ENCODE peak calls at places on chromosomes 7 and 10, in nine cellular contexts. W is body of pancreas, U is ascending aorta, G is tibial artery, R is HCT116, L is BE2C, F is MM.1S, K is right lobe of liver, H is hepatocyte. D is an unnamed sample. For H3K27me3, the result is how much of the 10 kb centered on the place peaks cover.

GRCh38 chr7:116859323-116859722 is 3.1 kb upstream of the CAPZA2 start:
- DNase-seq in U (no peak), F (no peak), H (no peak), L (no peak), R (no peak), G (no peak), W (no peak), K (no peak), D (peak)

GRCh38 chr10:131858118-131858515 is 42.7 kb upstream of the PPP2R2D start:
- DNase-seq in K (peak), L (peak), R (no peak), F (no peak), H (no peak), U (no peak), W (no peak), G (peak), D (no peak)

GRCh38 chr7:72030994-72031667 is 381.0 kb downstream of the CALN1 start:
- DNase-seq in U (no peak), R (no peak), K (no peak), W (no peak), F (no peak), H (no peak), G (no peak), L (no peak), D (no peak)

GRCh38 chr10:124534231-124534798 is 72.7 kb downstream of the LHPP start:
- DNase-seq in L (no peak), R (no peak), W (peak), U (no peak), H (no peak), F (no peak), G (peak), K (no peak), D (no peak)

GRCh38 chr7:19681596-19681995 is 27.2 kb downstream of the POLR1F start:
- DNase-seq in W (no peak), R (no peak), F (no peak), H (peak), U (no peak), K (no peak), L (no peak), G (no peak), D (no peak)

GRCh38 chr10:48554246-48554645 is 50.6 kb downstream of the ARHGAP22 start:
- DNase-seq in R (no peak), W (no peak), U (no peak), F (no peak), L (no peak), G (no peak), K (no peak), H (no peak), D (no peak)

GRCh38 chr10:10938676-10939075 is 79.0 kb upstream of the CELF2 start:
- DNase-seq in K (no peak), W (no peak), R (no peak), G (no peak), F (no peak), L (no peak), U (no peak), H (no peak), D (no peak)

GRCh38 chr7:47720141-47720906 is 138.4 kb upstream of the TNS3 start:
- DNase-seq in F (peak), L (peak), U (no peak), K (no peak), W (peak), G (no peak), H (no peak), R (no peak), D (no peak)

GRCh38 chr7:92835140-92835850 is 1.1 kb downstream of the CDK6 start:
- DNase-seq in F (peak), U (no peak), R (peak), W (peak), K (peak), L (peak), G (peak), H (peak), D (peak)

GRCh38 chr7:50792342-50793114 is 9.8 kb upstream of the GRB10 start:
- DNase-seq in F (no peak), G (peak), U (no peak), H (peak), K (peak), W (peak), R (no peak), L (no peak), D (peak)

GRCh38 chr7:46545790-46546189 is 624.7 kb upstream of the IGFBP3 start:
- DNase-seq in G (no peak), K (no peak), U (no peak), L (no peak), H (no peak), F (no peak), W (no peak), R (peak), D (peak)

GRCh38 chr10:71206911-71207310 is 5.5 kb upstream of the UNC5B start:
- DNase-seq in U (no peak), R (no peak), K (no peak), G (peak), F (no peak), W (no peak), H (no peak), L (no peak), D (no peak)

GRCh38 chr7:90720970-90721768 is 125.0 kb downstream of the CDK14 start:
- DNase-seq in K (peak), G (no peak), L (no peak), F (no peak), U (no peak), H (peak), W (peak), R (no peak), D (peak)

GRCh38 chr7:158613481-158613880 is 25.9 kb upstream of the PTPRN2 start:
- DNase-seq in F (no peak), H (no peak), G (no peak), K (no peak), R (no peak), L (no peak), W (no peak), U (no peak), D (no peak)

GRCh38 chr7:125526958-125527357 is 597.3 kb upstream of the POT1 start:
- DNase-seq in U (no peak), W (no peak), G (no peak), L (no peak), H (no peak), F (peak), R (no peak), K (no peak), D (no peak)

GRCh38 chr7:44438851-44439250 is 51.6 kb downstream of the NUDCD3 start:
- DNase-seq in G (no peak), F (no peak), W (no peak), K (no peak), U (no peak), R (no peak), L (no peak), H (peak), D (no peak)

GRCh38 chr10:130378556-130379400 is 242.6 kb downstream of the GLRX3 start:
- DNase-seq in K (no peak), F (no peak), G (peak), H (no peak), W (no peak), U (no peak), R (no peak), L (no peak), D (no peak)

GRCh38 chr7:73828107-73828803 is 2.5 kb upstream of the CLDN4 start:
- DNase-seq in H (peak), W (no peak), U (no peak), K (no peak), R (peak), F (no peak), L (peak), G (no peak), D (peak)

GRCh38 chr7:95867309-95867708 is 95.0 kb downstream of the DYNC1I1 start:
- DNase-seq in R (no peak), H (no peak), K (no peak), F (peak), G (no peak), W (peak), U (no peak), L (no peak), D (no peak)

GRCh38 chr7:95861041-95861440 is 88.7 kb downstream of the DYNC1I1 start:
- DNase-seq in W (no peak), F (no peak), U (no peak), R (no peak), L (no peak), K (no peak), G (no peak), H (no peak), D (no peak)

GRCh38 chr7:95863623-95864022 is 91.3 kb downstream of the DYNC1I1 start:
- DNase-seq in F (no peak), L (no peak), H (no peak), R (no peak), K (no peak), W (no peak), U (no peak), G (no peak), D (no peak)

GRCh38 chr7:95871078-95871848 is 98.9 kb downstream of the DYNC1I1 start:
- DNase-seq in W (peak), K (peak), R (peak), G (no peak), L (peak), U (no peak), H (peak), F (peak), D (peak)

DNA sequence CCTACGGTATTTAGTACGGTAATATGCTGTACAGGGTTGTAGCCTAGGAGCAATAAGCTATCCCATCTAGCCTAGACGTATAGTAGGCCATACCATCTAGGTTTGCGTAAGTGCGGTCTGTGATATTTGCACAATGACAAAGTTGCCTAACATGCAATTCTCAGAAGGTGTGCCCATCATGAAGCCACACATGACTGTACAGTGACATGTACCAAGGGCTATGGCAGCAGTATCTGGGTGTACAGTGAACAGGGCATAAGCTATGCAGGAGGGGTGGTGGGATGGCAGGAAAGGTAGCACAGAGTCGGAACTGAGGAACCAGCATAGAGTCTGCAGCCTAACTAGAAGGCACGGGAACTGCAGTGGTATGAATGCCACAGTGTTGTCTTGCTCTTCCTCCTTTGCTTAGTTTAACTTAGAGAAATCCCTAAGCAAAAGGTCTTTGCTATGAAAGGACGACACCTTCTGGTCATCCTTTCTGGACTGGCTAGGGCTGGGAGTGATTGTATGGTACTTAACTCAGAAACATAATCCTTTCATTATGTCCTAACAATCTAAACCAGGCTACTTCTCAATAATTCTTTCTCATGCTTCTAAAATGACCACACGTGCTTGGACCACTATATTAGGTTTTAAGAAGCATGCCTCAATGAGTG is 93.5 kb downstream of the DYNC1I1 start:
- DNase-seq in K (no peak), U (no peak), R (peak), H (peak), W (no peak), L (no peak), F (no peak), G (no peak), D (no peak)
- H3K4me3 ChIP-seq in K (no peak), U (no peak), R (no peak), H (no peak), W (no peak), L (no peak), F (no peak), G (no peak), D (no peak)

GRCh38 chr7:29840701-29841100 is 34.4 kb downstream of the WIPF3 start:
- DNase-seq in H (no peak), R (no peak), U (no peak), F (no peak), W (no peak), K (no peak), L (no peak), G (no peak), D (no peak)
- H3K27me3 ChIP-seq in H (under half), R (under half), U (under half), F (under half), W (under half), K (under half), L (under half), G (under half), D (under half)

GRCh38 chr10:60032723-60033122 is 126.4 kb upstream of the CCDC6 start:
- DNase-seq in U (no peak), H (peak), L (peak), F (peak), R (peak), K (peak), G (no peak), W (peak), D (peak)
- TF ChIP-seq CTCF in U (peak), H (peak), L (peak), F (peak), R (peak), K (peak), G (peak), W (peak), D (peak)

GRCh38 chr7:26102176-26102575 is 49.8 kb upstream of the NFE2L3 start:
- DNase-seq in U (no peak), G (no peak), F (no peak), H (no peak), K (no peak), L (no peak), R (no peak), W (no peak), D (peak)
- H3K4me3 ChIP-seq in U (peak), G (peak), F (no peak), H (no peak), K (no peak), L (no peak), R (no peak), W (no peak), D (no peak)

DNA sequence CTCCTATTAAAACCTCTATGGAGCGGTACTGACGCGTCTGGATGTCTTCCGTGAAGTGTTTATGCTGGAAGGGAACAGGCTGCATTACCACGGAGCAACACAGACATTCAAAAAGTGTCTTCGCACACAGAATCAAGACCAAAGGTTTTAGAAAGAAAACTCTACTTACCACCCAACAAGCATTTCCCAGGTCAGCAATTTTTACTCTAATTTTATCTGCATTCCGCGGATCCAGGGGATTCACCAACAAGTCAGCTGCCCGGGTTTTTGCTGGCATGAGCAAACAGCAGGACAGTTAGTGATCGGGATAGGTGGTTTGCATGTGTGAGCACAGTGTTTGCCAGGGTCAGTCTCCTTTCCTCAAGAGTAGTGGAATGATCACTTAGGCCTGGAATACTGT is 118.8 kb downstream of the KMT2E start:
- DNase-seq in F (no peak), G (no peak), K (no peak), H (no peak), L (no peak), U (no peak), W (no peak), R (no peak), D (no peak)
- H3K27me3 ChIP-seq in F (under half), G (under half), K (under half), H (under half), L (under half), U (under half), W (under half), R (under half), D (under half)

DNA sequence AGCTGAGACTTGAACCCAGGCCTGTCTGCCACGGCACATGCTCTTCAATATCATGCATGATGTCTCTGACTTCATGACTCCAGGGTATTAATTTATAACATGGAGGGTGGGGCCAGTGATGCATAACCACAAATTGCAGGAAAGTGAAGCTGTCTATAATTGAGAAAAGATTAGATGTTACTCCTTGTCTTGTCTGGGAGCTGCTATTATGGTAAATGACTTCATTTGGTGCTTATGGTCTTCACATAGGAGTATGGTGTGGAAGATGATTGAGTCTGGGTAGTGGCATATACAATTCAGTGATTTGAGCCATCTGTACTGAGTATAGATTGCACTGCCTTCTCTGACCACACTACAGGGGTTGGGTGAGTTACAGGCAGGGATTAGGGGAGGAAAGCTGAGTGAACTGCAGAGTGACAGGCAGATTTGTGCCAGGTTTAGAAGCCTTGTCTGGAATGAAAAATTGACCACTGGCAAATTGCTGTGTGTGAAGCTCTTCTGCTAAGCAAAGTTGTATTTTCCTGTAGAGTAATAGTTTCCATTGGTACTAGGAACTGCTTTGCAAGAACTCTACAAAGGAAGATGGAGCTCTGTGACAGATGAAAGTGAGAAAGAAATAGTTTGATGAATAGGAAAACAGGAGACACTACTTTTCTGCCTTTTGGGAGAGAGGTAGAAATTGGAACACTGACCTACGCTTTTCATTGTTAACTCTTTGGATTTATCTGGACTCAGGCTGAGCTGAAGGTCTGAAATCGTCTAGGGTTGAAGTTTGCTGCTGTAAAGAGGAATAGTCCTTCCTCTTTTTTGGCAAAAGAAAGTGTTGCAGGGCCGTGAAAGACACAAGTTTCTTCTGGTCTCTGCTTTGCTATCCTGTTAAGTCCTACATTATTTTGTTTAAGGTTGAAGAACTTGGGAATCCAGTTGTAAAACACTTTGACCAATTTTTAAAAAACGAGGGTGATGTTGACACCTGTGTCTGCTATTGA is 2.7 kb downstream of the SND1 start:
- DNase-seq in L (no peak), F (peak), K (no peak), G (no peak), H (no peak), R (no peak), W (no peak), U (no peak), D (peak)
- TF ChIP-seq CTCF in L (no peak), F (no peak), K (no peak), G (no peak), H (no peak), R (no peak), W (no peak), U (no peak), D (no peak)

GRCh38 chr7:32427769-32428291 is 62.4 kb downstream of the LSM5 start:
- DNase-seq in K (peak), L (peak), R (peak), G (peak), U (no peak), F (no peak), H (peak), W (peak), D (peak)

DNA sequence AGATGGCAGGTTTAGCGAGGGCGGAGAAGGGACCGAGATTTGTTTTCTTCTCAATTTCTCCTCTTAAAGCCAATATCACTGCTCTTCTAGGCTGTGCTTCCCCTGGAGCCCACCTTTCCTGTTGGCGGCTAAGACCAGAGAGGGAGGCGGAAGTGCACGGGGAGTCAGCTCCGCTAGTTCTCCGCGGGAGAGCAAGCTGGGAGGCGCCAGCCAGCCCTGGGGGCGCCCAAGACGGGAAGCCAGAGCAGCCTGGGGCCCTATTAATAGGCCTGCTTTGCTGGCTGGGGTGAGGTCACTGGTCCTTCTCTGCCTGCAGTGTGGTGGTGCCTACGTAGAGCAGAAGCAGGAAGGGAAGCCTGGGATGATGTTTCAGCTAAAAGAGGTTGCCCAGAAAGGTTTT is 61.6 kb downstream of the LSM5 start:
- DNase-seq in F (no peak), W (no peak), K (no peak), R (no peak), L (peak), U (no peak), G (no peak), H (no peak), D (no peak)
- H3K4me3 ChIP-seq in F (no peak), W (no peak), K (no peak), R (no peak), L (peak), U (no peak), G (no peak), H (no peak), D (no peak)